ENCODE peak calls at places on chromosome 22, in nine cellular contexts. S is NCI-H1930; R is NCI-H1436 treated with DMSO at 0.1 percent for 48 hours; Y is posterior cingulate gyrus; M is SIG-M5; F is activated T-cell treated with anti-CD3 and anti-CD28 coated beads, Interleukin-2, amount 50 U/mL, for 4 hours; W is fibroblast of the aortic adventitia; Z is HT-29; N is neuronal stem cell. V is an unnamed sample.

GRCh38 chr22:36081023-36081431 is 52.4 kb upstream of the RBFOX2 start:
- DNase-seq in S (no peak), R (no peak), Y (no peak), M (no peak), F (no peak), W (peak), Z (no peak), N (no peak), V (no peak)

GRCh38 chr22:48884786-48885185 is 942.9 kb downstream of the BRD1 start:
- DNase-seq in S (no peak), R (no peak), Y (peak), M (no peak), F (no peak), W (no peak), Z (no peak), N (no peak), V (no peak)

GRCh38 chr22:42343551-42344081 is 73.2 kb upstream of the TCF20 start:
- DNase-seq in S (no peak), R (no peak), Y (peak), M (no peak), F (peak), W (no peak), Z (no peak), N (no peak), V (peak)

GRCh38 chr22:36379593-36380361 is 8.0 kb downstream of the MYH9 start:
- DNase-seq in S (no peak), R (no peak), Y (no peak), M (no peak), F (no peak), W (no peak), Z (no peak), N (no peak), V (no peak)

GRCh38 chr22:29243874-29244446 is 23.8 kb downstream of the RHBDD3 start:
- DNase-seq in S (no peak), R (no peak), Y (no peak), M (no peak), F (no peak), W (no peak), Z (no peak), N (no peak), V (no peak)

GRCh38 chr22:29018293-29019189 is 43.1 kb downstream of the C22orf31 start:
- DNase-seq in S (no peak), R (no peak), Y (no peak), M (no peak), F (no peak), W (no peak), Z (no peak), N (no peak), V (no peak)

GRCh38 chr22:38315801-38316339 is 1.4 kb downstream of the CSNK1E start:
- DNase-seq in S (no peak), R (no peak), Y (no peak), M (no peak), F (no peak), W (peak), Z (no peak), N (no peak), V (no peak)

GRCh38 chr22:36546092-36546804 is 17.3 kb upstream of the EIF3D start:
- DNase-seq in S (no peak), R (no peak), Y (peak), M (no peak), F (no peak), W (peak), Z (peak), N (peak), V (peak)

GRCh38 chr22:17917490-17917983 is 106.8 kb downstream of the MICAL3 start:
- DNase-seq in S (no peak), R (no peak), Y (no peak), M (no peak), F (no peak), W (no peak), Z (no peak), N (no peak), V (no peak)

V was measured in GM23338.